ENCODE peak calls at places on chromosomes 11 and 22, in six cellular contexts. A is MM.1S, G is transverse colon, I is HCT116, E is H1, Q is cardiac muscle cell. H is an unnamed sample.
A peak's percentile ranks its signal among the peaks of the same experiment; 100 is the strongest.

GRCh38 chr11:990101-990500 is 46.4 kb downstream of the MUC6 start:
- DNase-seq in G (no peak), I (no peak), A (no peak), Q (no peak), E (no peak), H (no peak)

GRCh38 chr22:27992294-27993165 is 73.5 kb upstream of the PITPNB start:
- DNase-seq in E (no peak), Q (no peak), I (no peak), G (no peak), A (no peak), H (no peak)

GRCh38 chr11:127013550-127013949 is 13.0 kb upstream of the KIRREL3 start:
- DNase-seq in I (no peak), Q (no peak), G (no peak), E (no peak), A (no peak), H (no peak)

GRCh38 chr11:65774525-65775306 is 6.1 kb downstream of the AP5B1 start:
- DNase-seq in I (no peak), Q (no peak), A (no peak), E (no peak), G (no peak), H (no peak)

GRCh38 chr22:26124991-26125725 is 44.1 kb upstream of the SEZ6L start:
- DNase-seq in Q (no peak), E (no peak), G (no peak), A (no peak), I (no peak), H (no peak)

GRCh38 chr22:17570851-17571631 is 7.7 kb downstream of the SLC25A18 start:
- DNase-seq in A (no peak), Q (peak; percentile 97), E (no peak), G (peak; percentile 76), I (no peak), H (peak; percentile 97)

GRCh38 chr11:108112059-108112458 is 9.3 kb upstream of the ACAT1 start:
- DNase-seq in I (no peak), G (no peak), A (no peak), E (no peak), Q (no peak), H (no peak)

GRCh38 chr22:30208631-30209603 is 37.6 kb downstream of the LIF start:
- DNase-seq in Q (peak; percentile 96), G (peak; percentile 38), E (no peak), I (no peak), A (no peak), H (no peak)

GRCh38 chr22:39240841-39241631 is 3.7 kb downstream of the PDGFB start:
- DNase-seq in G (peak; percentile 73), A (peak; percentile 75), I (peak; percentile 64), E (no peak), Q (no peak), H (no peak)

GRCh38 chr22:35379146-35379993 is 1.5 kb upstream of the HMOX1 start:
- DNase-seq in E (no peak), A (no peak), G (peak; percentile 73), I (no peak), Q (no peak), H (no peak)

GRCh38 chr22:35380013-35380412 is 883 bp upstream of the HMOX1 start:
- DNase-seq in Q (no peak), E (no peak), A (no peak), G (peak; percentile 43), I (no peak), H (no peak)

GRCh38 chr22:35377735-35378134 is 3.2 kb upstream of the HMOX1 start:
- DNase-seq in I (no peak), A (no peak), Q (no peak), G (no peak), E (no peak), H (no peak)

GRCh38 chr22:35376728-35377472 is 4.0 kb upstream of the HMOX1 start:
- DNase-seq in I (peak; percentile 83), G (peak; percentile 94), E (peak; percentile 94), A (peak; percentile 96), Q (peak; percentile 100), H (peak; percentile 98)

GRCh38 chr22:35378547-35379078 is 2.3 kb upstream of the HMOX1 start:
- DNase-seq in E (no peak), G (no peak), Q (peak; percentile 20), A (no peak), I (no peak), H (no peak)
- H3K4me1 ChIP-seq in E (peaks cover 31% of the 10 kb centered on the region), G (peaks cover 29% of the 10 kb centered on the region), Q (peaks cover 13% of the 10 kb centered on the region), A (peaks cover 27% of the 10 kb centered on the region), I (peaks cover 68% of the 10 kb centered on the region), H (peaks cover 33% of the 10 kb centered on the region)

GRCh38 chr11:90309693-90310092 is 86.8 kb upstream of the CHORDC1 start:
- DNase-seq in A (no peak), Q (no peak), E (no peak), I (no peak), G (no peak), H (no peak)

DNA sequence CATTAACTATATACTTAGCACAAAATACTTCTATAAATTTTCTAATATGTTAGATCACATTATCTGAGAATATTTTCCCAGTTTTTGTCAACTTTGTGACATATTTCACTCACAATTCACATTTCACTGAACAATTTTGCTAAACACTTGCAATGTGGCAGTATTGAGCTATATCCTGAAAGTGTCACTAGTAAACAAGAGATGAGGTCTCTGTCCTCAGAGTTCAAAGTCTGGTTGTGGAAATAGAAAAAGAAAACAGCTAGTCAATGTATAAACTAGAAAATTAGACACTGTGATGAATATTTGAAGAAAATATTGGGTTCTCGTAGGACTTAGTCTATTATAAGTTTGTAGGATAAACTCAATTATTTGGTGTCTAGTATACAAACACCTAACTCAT is 87.4 kb upstream of the CHORDC1 start:
- DNase-seq in I (no peak), E (no peak), A (no peak), Q (no peak), G (no peak), H (no peak)
- TF ChIP-seq CTCF in I (no peak), E (no peak), A (no peak), Q (no peak), G (no peak), H (no peak)

GRCh38 chr11:76233196-76233921 is 27.1 kb upstream of the WNT11 start:
- DNase-seq in Q (no peak), A (no peak), I (no peak), E (no peak), G (no peak), H (no peak)
- H3K4me1 ChIP-seq in Q (peaks cover 6% of the 10 kb centered on the region), A (peaks cover 35% of the 10 kb centered on the region), I (peaks cover 50% of the 10 kb centered on the region), E (peaks cover 5% of the 10 kb centered on the region), G (peaks cover 4% of the 10 kb centered on the region), H (peaks cover 9% of the 10 kb centered on the region)

GRCh38 chr22:43110444-43110926 is at the start of gene BIK:
- DNase-seq in A (peak; percentile 61), E (no peak), Q (peak; percentile 35), I (no peak), G (peak; percentile 75), H (no peak)
- TF ChIP-seq CTCF in A (peak; percentile 26), E (no peak), Q (peak; percentile 31), I (no peak), G (no peak), H (no peak)

GRCh38 chr11:33884035-33884434 is 7.8 kb downstream of the LMO2 start:
- DNase-seq in Q (no peak), A (no peak), G (no peak), E (no peak), I (no peak), H (no peak)

GRCh38 chr11:33889821-33890378 is 2.0 kb downstream of the LMO2 start:
- DNase-seq in G (no peak), E (no peak), Q (no peak), I (no peak), A (no peak), H (no peak)

GRCh38 chr11:33881651-33882279 is 10.1 kb downstream of the LMO2 start:
- DNase-seq in E (no peak), Q (no peak), G (no peak), A (no peak), I (no peak), H (no peak)

DNA sequence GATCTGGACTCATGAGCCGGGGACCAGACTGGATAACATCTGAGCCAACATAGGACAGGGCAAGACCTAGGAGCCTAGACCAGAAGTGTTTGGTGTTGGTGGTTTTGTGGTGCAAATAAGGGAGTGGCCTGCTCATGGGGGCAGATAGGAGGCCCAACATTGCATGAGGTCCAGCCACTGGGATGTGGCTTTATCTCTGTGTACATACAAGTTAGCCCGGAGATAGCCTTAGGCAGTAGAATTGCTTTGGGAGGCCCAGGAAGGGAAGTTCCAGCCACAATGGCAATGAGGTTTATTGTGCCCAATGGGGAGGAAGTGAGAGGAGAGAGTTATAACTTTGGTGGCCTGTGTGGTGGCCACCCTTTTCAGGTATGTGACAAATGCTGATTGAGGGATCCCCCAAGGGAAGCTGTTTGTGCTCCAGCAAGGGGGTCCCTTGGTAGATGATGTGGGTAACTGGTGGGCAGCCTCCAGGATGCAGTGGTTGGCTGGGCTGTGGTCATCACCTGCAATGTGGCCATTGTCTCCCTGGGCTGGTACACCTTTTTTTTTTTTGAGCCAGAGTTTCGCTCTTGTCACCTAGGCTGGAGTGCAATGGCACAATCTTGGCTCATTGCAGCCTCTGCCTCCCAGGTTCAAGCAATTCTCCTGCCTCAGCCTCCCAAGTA is 6.4 kb downstream of the LMO2 start:
- DNase-seq in G (no peak), I (no peak), Q (no peak), E (no peak), A (no peak), H (no peak)
- H3K4me1 ChIP-seq in G (no peaks in the 10 kb centered on the region), I (no peaks in the 10 kb centered on the region), Q (no peaks in the 10 kb centered on the region), E (no peaks in the 10 kb centered on the region), A (no peaks in the 10 kb centered on the region), H (no peaks in the 10 kb centered on the region)

DNA sequence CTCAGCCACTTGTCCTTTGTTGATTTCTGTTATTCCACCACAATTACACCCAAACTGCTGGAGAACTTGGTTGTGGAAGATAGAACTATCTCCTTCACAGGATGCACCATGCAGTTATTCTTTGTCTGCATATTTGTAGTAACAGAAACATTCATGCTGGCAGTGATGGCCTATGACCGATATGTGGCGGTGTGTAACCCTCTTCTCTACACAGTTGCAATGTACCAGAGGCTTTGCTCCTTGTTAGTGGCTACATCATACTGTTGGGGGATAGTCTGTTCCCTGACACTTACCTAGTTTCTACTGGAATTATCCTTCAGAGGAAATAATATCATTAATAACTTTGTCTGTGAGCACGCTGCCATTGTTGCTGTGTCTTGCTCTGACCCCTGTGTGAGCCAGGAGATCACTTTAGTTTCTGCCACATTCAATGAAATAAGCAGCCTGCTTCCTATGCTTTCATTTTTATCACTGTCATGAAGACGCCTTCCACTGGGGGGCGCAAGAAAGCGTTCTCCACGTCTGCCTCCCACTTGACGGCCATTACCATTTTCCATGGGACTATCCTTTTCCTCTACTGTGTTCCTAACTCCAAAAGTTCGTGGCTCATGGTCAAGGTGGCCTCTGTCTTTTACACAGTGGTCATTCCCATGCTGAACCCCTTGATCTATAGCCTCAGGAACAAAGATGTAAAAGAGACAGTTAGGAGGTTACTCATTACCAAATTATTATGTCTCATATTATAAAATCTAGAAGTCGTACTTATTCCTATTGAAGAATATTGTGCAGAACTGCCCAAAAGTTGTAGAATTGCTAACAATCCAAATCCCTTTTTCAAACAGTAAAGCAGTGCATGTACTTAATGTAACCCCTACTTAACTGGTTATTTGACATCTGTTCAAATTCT is 53.2 kb downstream of the OR4C6 start:
- DNase-seq in E (no peak), I (no peak), G (no peak), Q (no peak), A (peak; percentile 37), H (no peak)
- TF ChIP-seq CTCF in E (peak; percentile 54), I (no peak), G (no peak), Q (no peak), A (peak; percentile 54), H (no peak)

H was measured in vagina.